ENCODE peak calls at places on chromosomes 7 and 10, in ten cellular contexts. Q is M059J, W is HEK293T, Z is HCEC 1CT, U is GM04503, F is fibroblast of mammary gland, M is T-cell, T is tibial artery, X is T-helper 17 cell, Y is K562. E is an unnamed sample.

GRCh38 chr7:90250601-90251303 is 5.8 kb downstream of the CFAP69 start:
- DNase-seq in T (no peak), W (no peak), X (no peak), Z (peak), Y (no peak), U (peak), M (no peak), Q (peak), F (peak), E (no peak)

GRCh38 chr7:98398567-98399372 is 2.1 kb downstream of the BAIAP2L1 start:
- DNase-seq in Z (no peak), Y (no peak), Q (no peak), T (no peak), F (no peak), M (no peak), U (no peak), W (no peak), X (no peak), E (no peak)

GRCh38 chr7:31782411-31782991 is 95.5 kb downstream of the PPP1R17 start:
- DNase-seq in Z (peak), X (no peak), U (peak), F (peak), Q (peak), Y (peak), T (no peak), M (no peak), W (peak), E (peak)

GRCh38 chr10:124417846-124418725 is 637 bp downstream of the OAT start:
- DNase-seq in T (peak), F (peak), Z (peak), W (peak), M (peak), X (peak), U (peak), Q (peak), Y (no peak), E (peak)

GRCh38 chr7:54901840-54902239 is 117.0 kb upstream of the EGFR start:
- DNase-seq in Z (no peak), U (no peak), Y (no peak), F (no peak), T (no peak), M (no peak), X (no peak), W (no peak), Q (no peak), E (no peak)

GRCh38 chr7:17039372-17039771 is 157.6 kb upstream of the AGR3 start:
- DNase-seq in F (no peak), U (no peak), Y (no peak), Z (no peak), Q (peak), X (no peak), T (no peak), M (no peak), W (no peak), E (no peak)

GRCh38 chr7:36407636-36408550 is 18.2 kb downstream of the ANLN start:
- DNase-seq in W (no peak), Q (no peak), U (no peak), M (no peak), T (no peak), Y (no peak), X (no peak), F (no peak), Z (no peak), E (no peak)

GRCh38 chr7:69439040-69439439 is 159.2 kb upstream of the AUTS2 start:
- DNase-seq in Q (no peak), Y (no peak), U (no peak), M (no peak), F (peak), Z (no peak), X (no peak), T (no peak), W (no peak), E (no peak)

GRCh38 chr10:112184379-112184778 is 814 bp upstream of the GPAM start:
- DNase-seq in Z (no peak), Y (no peak), M (no peak), Q (no peak), U (no peak), X (no peak), T (no peak), W (no peak), F (no peak), E (no peak)

GRCh38 chr10:44389150-44389549 is 4.3 kb upstream of the CXCL12 start:
- DNase-seq in T (peak), X (no peak), F (no peak), U (no peak), Z (no peak), Q (no peak), W (no peak), Y (no peak), M (no peak), E (no peak)

GRCh38 chr10:70312972-70313371 is 29.2 kb upstream of the NPFFR1 start:
- DNase-seq in Z (peak), M (no peak), W (no peak), T (no peak), Y (no peak), Q (no peak), F (peak), X (no peak), U (no peak), E (no peak)

GRCh38 chr10:21292763-21293517 is 232.5 kb downstream of the SKIDA1 start:
- DNase-seq in X (no peak), Q (peak), U (peak), F (peak), W (peak), T (peak), Y (no peak), M (no peak), Z (peak), E (peak)

GRCh38 chr10:61793760-61794713 is 107.5 kb upstream of the ARID5B start:
- DNase-seq in M (no peak), Q (peak), T (no peak), W (no peak), Y (no peak), X (no peak), Z (peak), F (peak), U (no peak), E (no peak)

GRCh38 chr10:13922591-13922990 is 335.8 kb downstream of the PRPF18 start:
- DNase-seq in F (peak), W (no peak), Q (peak), T (no peak), U (peak), M (no peak), Z (peak), Y (no peak), X (no peak), E (no peak)

GRCh38 chr10:86017841-86018734 is 348.5 kb downstream of the GRID1 start:
- DNase-seq in Z (no peak), T (no peak), F (no peak), W (no peak), U (no peak), M (no peak), Y (no peak), Q (no peak), X (no peak), E (no peak)

GRCh38 chr7:23204241-23204640 is 22.4 kb downstream of the NUP42 start:
- DNase-seq in X (no peak), U (no peak), M (no peak), Q (no peak), Y (no peak), T (no peak), F (no peak), Z (no peak), W (no peak), E (no peak)

GRCh38 chr10:26859241-26860025 is 1.3 kb downstream of the ABI1 start:
- DNase-seq in W (no peak), F (no peak), U (no peak), T (no peak), Z (no peak), Q (no peak), M (no peak), Y (no peak), X (no peak), E (no peak)

GRCh38 chr7:42014625-42015412 is 222.2 kb downstream of the GLI3 start:
- DNase-seq in F (peak), U (no peak), T (no peak), X (no peak), M (no peak), Y (peak), Z (peak), Q (no peak), W (peak), E (no peak)

GRCh38 chr7:51154201-51154600 is 162.4 kb downstream of the COBL start:
- DNase-seq in F (no peak), Q (no peak), Y (no peak), X (no peak), T (no peak), Z (no peak), W (no peak), M (no peak), U (no peak), E (no peak)

GRCh38 chr7:116986611-116987565 is 33.6 kb downstream of the ST7 start:
- DNase-seq in U (no peak), Y (no peak), T (no peak), F (no peak), W (no peak), X (no peak), Q (no peak), Z (no peak), M (no peak), E (no peak)

GRCh38 chr7:93717217-93717900 is 142.8 kb upstream of the CALCR start:
- DNase-seq in T (no peak), W (no peak), X (no peak), Y (no peak), Q (peak), Z (peak), F (peak), U (no peak), M (no peak), E (no peak)

GRCh38 chr7:51430480-51431086 is 114.0 kb upstream of the COBL start:
- DNase-seq in F (peak), Y (peak), M (no peak), Z (peak), W (peak), U (peak), X (no peak), T (no peak), Q (peak), E (peak)

GRCh38 chr7:31488562-31489203 is 25.2 kb upstream of the ITPRID1 start:
- DNase-seq in Z (no peak), U (no peak), Q (peak), F (peak), X (peak), M (no peak), W (peak), T (peak), Y (peak), E (peak)

GRCh38 chr7:148884299-148885022 is 370 bp upstream of the EZH2 start:
- DNase-seq in M (peak), Q (peak), Y (peak), Z (peak), W (peak), F (peak), T (peak), U (peak), X (peak), E (peak)

GRCh38 chr10:77259475-77259874 is 378.1 kb downstream of the KCNMA1 start:
- DNase-seq in U (no peak), Y (no peak), W (no peak), Z (no peak), X (no peak), F (no peak), M (no peak), Q (no peak), T (no peak), E (no peak)

GRCh38 chr10:116130006-116130405 is 143.0 kb downstream of the GFRA1 start:
- DNase-seq in U (no peak), F (no peak), Z (no peak), T (no peak), Q (no peak), X (no peak), M (no peak), Y (no peak), W (no peak), E (no peak)

GRCh38 chr10:104433611-104434010 is 80.0 kb downstream of the CFAP58 start:
- DNase-seq in Q (no peak), Z (no peak), Y (no peak), T (no peak), U (no peak), X (no peak), F (no peak), W (no peak), M (no peak), E (no peak)

GRCh38 chr7:5679047-5679740 is 102.3 kb downstream of the RNF216 start:
- DNase-seq in M (no peak), Q (no peak), U (no peak), W (no peak), T (no peak), X (no peak), Y (no peak), F (no peak), Z (no peak), E (no peak)

E was measured in NCI-H2227 treated with DMSO at 0.1 percent for 48 hours.